ENCODE peak calls at places on chromosomes 7 and 10, in seven cellular contexts. T is germinal center, M is iPS-NIHi11, I is SK-N-MC, O is GM23338, F is HEK293T, Z is GF-D8. S is an unnamed sample.

GRCh38 chr10:45425628-45426563 is 51.9 kb downstream of the ALOX5 start:
- DNase-seq in F (no peak), T (no peak), M (no peak), Z (peak; percentile 43), O (no peak), I (no peak), S (peak; percentile 78)

GRCh38 chr10:115402690-115403089 is 309.5 kb downstream of the ATRNL1 start:
- DNase-seq in T (no peak), M (no peak), I (peak; percentile 40), O (no peak), F (no peak), Z (no peak), S (no peak)

GRCh38 chr7:44058759-44059218 is 6.6 kb downstream of the PGAM2 start:
- DNase-seq in Z (no peak), T (no peak), F (no peak), I (no peak), O (no peak), M (no peak), S (no peak)

GRCh38 chr7:30665449-30665848 is 16.8 kb downstream of the CRHR2 start:
- DNase-seq in T (no peak), F (no peak), M (no peak), I (no peak), Z (no peak), O (no peak), S (no peak)

GRCh38 chr10:114565066-114565465 is 93.0 kb downstream of the ABLIM1 start:
- DNase-seq in O (no peak), T (no peak), I (no peak), Z (no peak), M (no peak), F (no peak), S (no peak)

GRCh38 chr10:7260412-7260900 is 150.4 kb downstream of the SFMBT2 start:
- DNase-seq in T (peak; percentile 69), F (peak; percentile 61), M (peak; percentile 69), I (no peak), O (peak; percentile 84), Z (peak; percentile 71), S (peak; percentile 67)

GRCh38 chr10:8272794-8273425 is 218.4 kb downstream of the GATA3 start:
- DNase-seq in T (no peak), F (no peak), M (no peak), Z (no peak), I (no peak), O (no peak), S (no peak)

GRCh38 chr10:95246582-95247051 is 44.2 kb downstream of the PDLIM1 start:
- DNase-seq in Z (peak; percentile 10), F (peak; percentile 82), O (peak; percentile 96), T (peak; percentile 74), M (peak; percentile 77), I (peak; percentile 5), S (peak; percentile 90)

GRCh38 chr10:17013131-17013530 is 116.5 kb downstream of the CUBN start:
- DNase-seq in I (no peak), Z (no peak), T (no peak), M (no peak), F (no peak), O (no peak), S (no peak)

GRCh38 chr7:18399624-18400235 is 95.8 kb upstream of the HDAC9 start:
- DNase-seq in T (no peak), M (no peak), I (no peak), Z (no peak), O (peak; percentile 47), F (no peak), S (no peak)

GRCh38 chr10:24453404-24453830 is 244.5 kb downstream of the KIAA1217 start:
- DNase-seq in O (no peak), Z (no peak), M (no peak), I (no peak), F (no peak), T (no peak), S (no peak)

GRCh38 chr7:129169171-129169643 is 19.2 kb upstream of the SMO start:
- DNase-seq in O (peak; percentile 82), I (no peak), Z (no peak), F (no peak), T (peak; percentile 75), M (peak; percentile 86), S (no peak)

GRCh38 chr7:27808626-27809025 is 68.7 kb downstream of the TAX1BP1 start:
- DNase-seq in I (no peak), Z (no peak), M (no peak), T (no peak), O (no peak), F (no peak), S (no peak)